ENCODE peak calls at places on chromosome 2, in six cellular contexts. U is NCI-H146; K is AG09309; X is endothelial cell; W is cardiac muscle cell; T is stimulated activated naive CD8-positive, alpha-beta T cell treated with anti-CD3 and anti-CD28 coated beads, Interleukin-15, Interleukin-2, amounts not matched to agents 100 U/mL and 50 U/mL, for 24 hours. G is an unnamed sample.
A peak's percentile ranks its signal among the peaks of the same experiment; 100 is the strongest.

GRCh38 chr2:165617720-165618119 is 148.2 kb downstream of the CSRNP3 start:
- DNase-seq in U (peak; percentile 58), K (no peak), X (no peak), W (no peak), T (no peak), G (no peak)

GRCh38 chr2:133884739-133885381 is 316.6 kb upstream of the NCKAP5 start:
- DNase-seq in U (peak; percentile 6), K (no peak), X (no peak), W (peak; percentile 44), T (no peak), G (no peak)

GRCh38 chr2:29011650-29012060 is 30.6 kb downstream of the TOGARAM2 start:
- DNase-seq in U (peak; percentile 43), K (no peak), X (no peak), W (peak; percentile 69), T (peak; percentile 67), G (no peak)

GRCh38 chr2:8138923-8139667 is 542.8 kb upstream of the ID2 start:
- DNase-seq in U (no peak), K (no peak), X (no peak), W (no peak), T (no peak), G (no peak)

GRCh38 chr2:43766006-43766405 is 7.8 kb upstream of the DYNC2LI1 start:
- DNase-seq in U (peak; percentile 57), K (no peak), X (no peak), W (no peak), T (no peak), G (no peak)

GRCh38 chr2:64859208-64860161 is 129.7 kb upstream of the SLC1A4 start:
- DNase-seq in U (no peak), K (peak; percentile 86), X (peak; percentile 37), W (peak; percentile 89), T (no peak), G (peak; percentile 90)

GRCh38 chr2:39000552-39000951 is 110.9 kb downstream of the ARHGEF33 start:
- DNase-seq in U (no peak), K (no peak), X (no peak), W (peak; percentile 27), T (no peak), G (no peak)

GRCh38 chr2:232376260-232376659 is 2.3 kb upstream of the ALPP start:
- DNase-seq in U (no peak), K (no peak), X (no peak), W (no peak), T (no peak), G (no peak)

GRCh38 chr2:15943378-15943851 is 3.1 kb downstream of the MYCN start:
- DNase-seq in U (peak; percentile 51), K (no peak), X (peak; percentile 80), W (peak; percentile 82), T (peak; percentile 33), G (peak; percentile 69)

GRCh38 chr2:30883822-30884221 is 76.6 kb upstream of the CAPN13 start:
- DNase-seq in U (no peak), K (no peak), X (no peak), W (no peak), T (no peak), G (no peak)

GRCh38 chr2:241102239-241102803 is at the start of gene MTERF4:
- DNase-seq in U (peak; percentile 77), K (peak; percentile 10), X (peak; percentile 63), W (peak; percentile 94), T (peak; percentile 92), G (peak; percentile 84)

GRCh38 chr2:55518846-55519167 is 711 bp upstream of the CFAP36 start:
- DNase-seq in U (peak; percentile 33), K (no peak), X (no peak), W (peak; percentile 4), T (no peak), G (peak; percentile 14)

GRCh38 chr2:113390133-113390849 is 47.2 kb upstream of the ZNG1B start:
- DNase-seq in U (no peak), K (peak; percentile 44), X (peak; percentile 81), W (peak; percentile 51), T (peak; percentile 43), G (peak; percentile 60)

GRCh38 chr2:26269571-26270170 is 24.9 kb downstream of the HADHB start:
- DNase-seq in U (no peak), K (no peak), X (no peak), W (no peak), T (no peak), G (no peak)

GRCh38 chr2:127355407-127356008 is 32.3 kb downstream of the MAP3K2 start:
- DNase-seq in U (peak; percentile 4), K (no peak), X (peak; percentile 13), W (no peak), T (peak; percentile 19), G (peak; percentile 54)

GRCh38 chr2:218438601-218439000 is 19.7 kb downstream of the VIL1 start:
- DNase-seq in U (no peak), K (no peak), X (no peak), W (no peak), T (no peak), G (no peak)

GRCh38 chr2:10141736-10142639 is 19.4 kb downstream of the RRM2 start:
- DNase-seq in U (peak; percentile 9), K (no peak), X (peak; percentile 42), W (peak; percentile 29), T (no peak), G (no peak)

GRCh38 chr2:7773362-7773973 is 856.3 kb downstream of the RNF144A start:
- DNase-seq in U (no peak), K (no peak), X (no peak), W (no peak), T (peak; percentile 51), G (no peak)

G was measured in K562.